ENCODE peak calls at places on chromosomes 13 and 19, in ten cellular contexts. Q is omental fat pad, U is HFFc6, F is HFF-Myc, M is progenitor cell of endocrine pancreas, S is heart left ventricle, J is psoas muscle, W is bronchial epithelial cell, I is astrocyte of the spinal cord, Z is stomach. D is an unnamed sample.

GRCh38 chr19:920051-920857 is 3.1 kb downstream of the KISS1R start:
- DNase-seq in Z (no peak), S (no peak), F (no peak), I (no peak), W (no peak), M (no peak), U (no peak), J (no peak), Q (no peak), D (no peak)

GRCh38 chr19:1654178-1654792 is 1.9 kb upstream of the TCF3 start:
- DNase-seq in Z (no peak), I (no peak), F (no peak), J (no peak), S (no peak), Q (no peak), W (no peak), U (no peak), M (no peak), D (no peak)

GRCh38 chr13:38950987-38951386 is 39.6 kb downstream of the STOML3 start:
- DNase-seq in I (no peak), F (no peak), Z (no peak), J (no peak), W (no peak), S (no peak), M (no peak), U (no peak), Q (no peak), D (no peak)

GRCh38 chr13:40665754-40666057 is 735 bp downstream of the FOXO1 start:
- DNase-seq in U (no peak), J (no peak), S (peak; percentile 39), Z (no peak), M (no peak), W (no peak), Q (no peak), F (no peak), I (no peak), D (no peak)

GRCh38 chr13:113552079-113552478 is 32.5 kb upstream of the TFDP1 start:
- DNase-seq in J (no peak), Q (no peak), I (no peak), W (no peak), S (no peak), F (no peak), U (no peak), M (no peak), Z (peak; percentile 17), D (no peak)

GRCh38 chr13:94542917-94543316 is 53.0 kb downstream of the TGDS start:
- DNase-seq in Z (no peak), Q (no peak), U (no peak), M (no peak), I (no peak), S (no peak), F (no peak), W (no peak), J (no peak), D (no peak)

GRCh38 chr13:28137556-28137955 is 789 bp upstream of the PAN3 start:
- DNase-seq in Z (no peak), W (no peak), I (no peak), S (no peak), Q (no peak), U (no peak), J (no peak), M (no peak), F (no peak), D (peak; percentile 34)

GRCh38 chr13:109331898-109332297 is 454.5 kb downstream of the IRS2 start:
- DNase-seq in S (no peak), Q (no peak), Z (no peak), M (no peak), F (peak; percentile 72), J (no peak), I (peak; percentile 87), U (peak; percentile 85), W (no peak), D (no peak)

GRCh38 chr19:5452594-5453565 is 2.3 kb upstream of the ZNRF4 start:
- DNase-seq in I (no peak), S (no peak), J (no peak), Q (no peak), W (peak; percentile 14), F (no peak), Z (no peak), U (peak; percentile 15), M (no peak), D (peak; percentile 36)

GRCh38 chr13:35923347-35923746 is 207.8 kb downstream of the DCLK1 start:
- DNase-seq in M (no peak), F (no peak), I (peak; percentile 79), Q (no peak), Z (no peak), W (peak; percentile 75), S (peak; percentile 52), U (peak; percentile 42), J (no peak), D (peak; percentile 45)

GRCh38 chr13:93320942-93321341 is 94.3 kb downstream of the GPC6 start:
- DNase-seq in Q (no peak), F (no peak), M (no peak), J (no peak), U (no peak), W (peak; percentile 14), Z (no peak), I (peak; percentile 10), S (no peak), D (peak; percentile 9)

GRCh38 chr19:48102870-48103751 is 7.5 kb downstream of the PLA2G4C start:
- DNase-seq in F (no peak), Q (no peak), S (no peak), U (peak; percentile 56), I (peak; percentile 34), M (peak; percentile 17), J (no peak), Z (no peak), W (peak; percentile 54), D (peak; percentile 63)

GRCh38 chr19:49342291-49342721 is 7.1 kb downstream of the CD37 start:
- DNase-seq in U (no peak), I (no peak), J (no peak), Q (no peak), F (no peak), Z (no peak), W (no peak), S (no peak), M (no peak), D (no peak)

DNA sequence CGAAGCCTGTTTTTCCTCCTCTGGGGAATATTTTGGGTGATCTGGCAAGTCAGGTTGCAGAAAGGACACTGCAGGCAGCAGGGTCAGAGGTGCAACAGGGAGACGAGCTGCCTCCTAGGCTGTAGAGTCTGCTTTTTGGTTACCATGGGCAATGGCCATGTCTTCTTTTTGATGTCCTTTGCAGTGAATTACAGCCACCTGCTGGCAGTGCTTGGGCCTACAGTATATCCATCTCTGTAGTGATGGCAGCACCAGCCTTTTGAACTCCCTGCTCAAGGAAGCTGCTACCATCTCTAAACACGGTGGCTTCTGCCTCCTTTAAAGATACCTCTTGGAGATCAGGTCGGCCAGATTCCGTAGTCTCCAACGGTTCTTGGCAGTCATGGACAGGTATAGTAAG is 73.9 kb downstream of the WTIP start:
- DNase-seq in I (no peak), W (peak; percentile 12), J (no peak), M (no peak), F (no peak), Z (no peak), S (no peak), U (peak; percentile 26), Q (no peak), D (peak; percentile 35)
- TF ChIP-seq CTCF in I (peak; percentile 25), W (peak; percentile 34), J (peak; percentile 4), M (peak; percentile 48), F (peak; percentile 22), Z (no peak), S (peak; percentile 12), U (peak; percentile 65), Q (no peak), D (peak; percentile 14)

GRCh38 chr19:12872941-12873890 is 8.0 kb downstream of the DNASE2 start:
- DNase-seq in I (peak; percentile 43), M (no peak), Z (peak; percentile 88), U (peak; percentile 31), J (peak; percentile 51), F (peak; percentile 21), Q (peak; percentile 34), W (peak; percentile 62), S (peak; percentile 67), D (peak; percentile 23)
- TF ChIP-seq CTCF in I (no peak), M (no peak), Z (no peak), U (no peak), J (no peak), F (no peak), Q (no peak), W (no peak), S (no peak), D (no peak)

GRCh38 chr13:42218576-42218975 is 53.4 kb upstream of the AKAP11 start:
- DNase-seq in S (no peak), U (no peak), J (no peak), M (no peak), Z (no peak), I (no peak), W (peak; percentile 31), F (no peak), Q (no peak), D (peak; percentile 32)

GRCh38 chr13:42214445-42214844 is 57.5 kb upstream of the AKAP11 start:
- DNase-seq in Q (no peak), S (no peak), F (no peak), M (no peak), W (no peak), J (no peak), Z (no peak), I (no peak), U (no peak), D (peak; percentile 8)

GRCh38 chr13:42219051-42219450 is 52.9 kb upstream of the AKAP11 start:
- DNase-seq in F (no peak), Q (no peak), I (no peak), S (no peak), Z (no peak), W (no peak), J (no peak), U (no peak), M (no peak), D (no peak)

GRCh38 chr13:42215578-42216421 is 56.2 kb upstream of the AKAP11 start:
- DNase-seq in I (peak; percentile 60), F (peak; percentile 22), Q (no peak), M (no peak), S (no peak), J (no peak), Z (no peak), U (peak; percentile 42), W (peak; percentile 25), D (peak; percentile 49)

DNA sequence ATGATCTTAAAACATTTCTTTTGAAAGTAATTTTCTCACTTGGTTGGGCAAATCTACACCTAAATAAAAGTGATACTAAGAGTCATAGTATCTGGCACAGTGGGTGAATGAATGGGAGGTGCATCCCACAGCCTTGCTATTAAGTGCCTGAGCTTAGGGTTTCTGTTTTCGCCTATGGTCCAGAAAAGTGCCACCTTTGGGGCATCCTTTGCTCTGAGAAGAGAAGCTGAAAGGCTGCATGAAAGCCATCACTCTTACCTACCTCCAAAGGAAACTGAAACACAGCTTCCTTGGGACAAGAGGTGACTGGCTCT is 55.6 kb upstream of the AKAP11 start:
- DNase-seq in I (no peak), S (no peak), Z (no peak), F (no peak), U (no peak), W (no peak), Q (no peak), J (no peak), M (no peak), D (no peak)
- TF ChIP-seq CTCF in I (no peak), S (no peak), Z (no peak), F (no peak), U (peak; percentile 3), W (no peak), Q (no peak), J (no peak), M (no peak), D (no peak)

DNA sequence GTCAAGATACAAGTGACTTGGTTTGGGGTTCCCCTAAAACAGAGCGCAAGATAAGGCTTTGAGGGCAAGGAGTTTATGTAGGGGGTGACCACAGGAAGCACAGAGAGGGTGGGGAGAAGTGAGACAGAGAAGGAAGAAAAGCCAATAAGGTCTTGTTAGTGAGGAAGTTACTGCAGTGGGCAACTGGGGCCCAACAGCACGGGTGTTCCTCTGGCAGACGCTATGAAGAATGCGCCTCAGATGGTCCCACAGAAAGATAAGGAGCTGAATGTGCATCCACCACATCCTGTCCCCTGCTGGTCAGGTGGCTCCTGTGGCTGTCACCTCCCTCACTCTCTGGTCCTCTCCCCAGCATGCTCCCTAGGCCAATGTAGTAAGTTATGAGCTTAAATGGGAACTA is 333.5 kb downstream of the TSHZ3 start:
- DNase-seq in U (no peak), Z (no peak), S (no peak), I (no peak), W (no peak), F (no peak), Q (no peak), J (no peak), M (no peak), D (no peak)
- TF ChIP-seq CTCF in U (no peak), Z (no peak), S (no peak), I (no peak), W (no peak), F (no peak), Q (no peak), J (no peak), M (no peak), D (no peak)